ENCODE peak calls at places on chromosomes 6 and 20, in five cellular contexts. One of them, this sample, is unnamed.

GRCh38 chr20:41141153-41141815 is 3.9 kb downstream of the PLCG1 start:
- DNase-seq in T follicular helper cell: no peak
- DNase-seq in iPS-NIHi11: no peak
- DNase-seq in activated CD4-positive, alpha-beta T cell treated with anti-CD3 and anti-CD28 coated beads, Interleukin-2, amount 50 U/mL, for 48 hours: no peak
- DNase-seq in cardiac fibroblast: peak
- DNase-seq in this sample: no peak

GRCh38 chr6:108321253-108321740 is 26.4 kb downstream of the AFG1L start:
- DNase-seq in activated CD4-positive, alpha-beta T cell treated with anti-CD3 and anti-CD28 coated beads, Interleukin-2, amount 50 U/mL, for 48 hours: no peak
- DNase-seq in T follicular helper cell: no peak
- DNase-seq in iPS-NIHi11: no peak
- DNase-seq in cardiac fibroblast: no peak
- DNase-seq in this sample: no peak

GRCh38 chr20:51609251-51609650 is 66.7 kb upstream of the NFATC2 start:
- DNase-seq in cardiac fibroblast: no peak
- DNase-seq in T follicular helper cell: no peak
- DNase-seq in iPS-NIHi11: no peak
- DNase-seq in activated CD4-positive, alpha-beta T cell treated with anti-CD3 and anti-CD28 coated beads, Interleukin-2, amount 50 U/mL, for 48 hours: no peak
- DNase-seq in this sample: no peak

GRCh38 chr20:12171927-12172581 is 254.4 kb downstream of the BTBD3 start:
- DNase-seq in iPS-NIHi11: no peak
- DNase-seq in activated CD4-positive, alpha-beta T cell treated with anti-CD3 and anti-CD28 coated beads, Interleukin-2, amount 50 U/mL, for 48 hours: no peak
- DNase-seq in T follicular helper cell: no peak
- DNase-seq in cardiac fibroblast: peak
- DNase-seq in this sample: no peak

GRCh38 chr20:6426287-6426891 is 303.6 kb upstream of the FERMT1 start:
- DNase-seq in activated CD4-positive, alpha-beta T cell treated with anti-CD3 and anti-CD28 coated beads, Interleukin-2, amount 50 U/mL, for 48 hours: no peak
- DNase-seq in T follicular helper cell: no peak
- DNase-seq in iPS-NIHi11: no peak
- DNase-seq in cardiac fibroblast: no peak
- DNase-seq in this sample: no peak

GRCh38 chr6:141957271-141957670 is 175.5 kb upstream of the GJE1 start:
- DNase-seq in iPS-NIHi11: no peak
- DNase-seq in activated CD4-positive, alpha-beta T cell treated with anti-CD3 and anti-CD28 coated beads, Interleukin-2, amount 50 U/mL, for 48 hours: no peak
- DNase-seq in cardiac fibroblast: no peak
- DNase-seq in T follicular helper cell: no peak
- DNase-seq in this sample: no peak

GRCh38 chr20:45341939-45342862 is 6.0 kb downstream of the SDC4 start:
- DNase-seq in cardiac fibroblast: peak
- DNase-seq in T follicular helper cell: no peak
- DNase-seq in iPS-NIHi11: peak
- DNase-seq in activated CD4-positive, alpha-beta T cell treated with anti-CD3 and anti-CD28 coated beads, Interleukin-2, amount 50 U/mL, for 48 hours: no peak
- DNase-seq in this sample: peak

GRCh38 chr20:3082955-3083952 is 1.3 kb downstream of the AVP start:
- DNase-seq in iPS-NIHi11: peak
- DNase-seq in T follicular helper cell: no peak
- DNase-seq in cardiac fibroblast: no peak
- DNase-seq in activated CD4-positive, alpha-beta T cell treated with anti-CD3 and anti-CD28 coated beads, Interleukin-2, amount 50 U/mL, for 48 hours: no peak
- DNase-seq in this sample: no peak

GRCh38 chr6:19465760-19466159 is 371.4 kb upstream of the ID4 start:
- DNase-seq in iPS-NIHi11: no peak
- DNase-seq in activated CD4-positive, alpha-beta T cell treated with anti-CD3 and anti-CD28 coated beads, Interleukin-2, amount 50 U/mL, for 48 hours: no peak
- DNase-seq in T follicular helper cell: no peak
- DNase-seq in cardiac fibroblast: peak
- DNase-seq in this sample: no peak

GRCh38 chr20:21103582-21104465 is 2.3 kb downstream of the LINC00237 start:
- DNase-seq in T follicular helper cell: no peak
- DNase-seq in cardiac fibroblast: no peak
- DNase-seq in activated CD4-positive, alpha-beta T cell treated with anti-CD3 and anti-CD28 coated beads, Interleukin-2, amount 50 U/mL, for 48 hours: no peak
- DNase-seq in iPS-NIHi11: no peak
- DNase-seq in this sample: no peak

GRCh38 chr6:106889692-106890091 is 84.8 kb downstream of the CD24 start:
- DNase-seq in cardiac fibroblast: no peak
- DNase-seq in iPS-NIHi11: no peak
- DNase-seq in activated CD4-positive, alpha-beta T cell treated with anti-CD3 and anti-CD28 coated beads, Interleukin-2, amount 50 U/mL, for 48 hours: no peak
- DNase-seq in T follicular helper cell: no peak
- DNase-seq in this sample: no peak

GRCh38 chr20:58731192-58731591 is 38.6 kb downstream of the NPEPL1 start:
- DNase-seq in iPS-NIHi11: no peak
- DNase-seq in activated CD4-positive, alpha-beta T cell treated with anti-CD3 and anti-CD28 coated beads, Interleukin-2, amount 50 U/mL, for 48 hours: no peak
- DNase-seq in cardiac fibroblast: no peak
- DNase-seq in T follicular helper cell: no peak
- DNase-seq in this sample: no peak

GRCh38 chr20:63205896-63206295 is 10.0 kb downstream of the YTHDF1 start:
- DNase-seq in iPS-NIHi11: no peak
- DNase-seq in activated CD4-positive, alpha-beta T cell treated with anti-CD3 and anti-CD28 coated beads, Interleukin-2, amount 50 U/mL, for 48 hours: no peak
- DNase-seq in cardiac fibroblast: no peak
- DNase-seq in T follicular helper cell: no peak
- DNase-seq in this sample: no peak

GRCh38 chr20:61042501-61043385 is 209.3 kb upstream of the CDH4 start:
- DNase-seq in activated CD4-positive, alpha-beta T cell treated with anti-CD3 and anti-CD28 coated beads, Interleukin-2, amount 50 U/mL, for 48 hours: no peak
- DNase-seq in cardiac fibroblast: no peak
- DNase-seq in iPS-NIHi11: peak
- DNase-seq in T follicular helper cell: no peak
- DNase-seq in this sample: no peak

GRCh38 chr20:49668181-49668877 is 45.3 kb downstream of the B4GALT5 start:
- DNase-seq in activated CD4-positive, alpha-beta T cell treated with anti-CD3 and anti-CD28 coated beads, Interleukin-2, amount 50 U/mL, for 48 hours: peak
- DNase-seq in T follicular helper cell: peak
- DNase-seq in iPS-NIHi11: no peak
- DNase-seq in cardiac fibroblast: no peak
- DNase-seq in this sample: no peak